ENCODE peak calls at places on chromosomes 7 and 10, in six cellular contexts. One of them, this sample, is unnamed.

GRCh38 chr10:66940950-66941349 is 15.1 kb downstream of the LRRTM3 start:
- DNase-seq in cardiac muscle cell: no peak
- DNase-seq in nephron progenitor cell: no peak
- DNase-seq in posterior cingulate gyrus: no peak
- DNase-seq in WTC11: no peak
- DNase-seq in T follicular helper cell: no peak
- DNase-seq in this sample: no peak

GRCh38 chr10:74585231-74586087 is 240.9 kb upstream of the KAT6B start:
- DNase-seq in cardiac muscle cell: peak
- DNase-seq in nephron progenitor cell: peak
- DNase-seq in posterior cingulate gyrus: no peak
- DNase-seq in WTC11: no peak
- DNase-seq in T follicular helper cell: no peak
- DNase-seq in this sample: no peak

GRCh38 chr10:87675396-87676376 is 16.0 kb downstream of the PAPSS2 start:
- DNase-seq in cardiac muscle cell: peak
- DNase-seq in nephron progenitor cell: no peak
- DNase-seq in posterior cingulate gyrus: no peak
- DNase-seq in WTC11: no peak
- DNase-seq in T follicular helper cell: no peak
- DNase-seq in this sample: no peak

GRCh38 chr10:123583639-123584418 is 82.3 kb upstream of the GPR26 start:
- DNase-seq in cardiac muscle cell: peak
- DNase-seq in nephron progenitor cell: peak
- DNase-seq in posterior cingulate gyrus: peak
- DNase-seq in WTC11: peak
- DNase-seq in T follicular helper cell: no peak
- DNase-seq in this sample: peak

GRCh38 chr7:33671521-33672262 is 233.6 kb upstream of the BMPER start:
- DNase-seq in cardiac muscle cell: no peak
- DNase-seq in nephron progenitor cell: no peak
- DNase-seq in posterior cingulate gyrus: no peak
- DNase-seq in WTC11: no peak
- DNase-seq in T follicular helper cell: no peak
- DNase-seq in this sample: no peak

GRCh38 chr7:151115836-151116418 is 29.7 kb downstream of the AGAP3 start:
- DNase-seq in cardiac muscle cell: no peak
- DNase-seq in nephron progenitor cell: no peak
- DNase-seq in posterior cingulate gyrus: no peak
- DNase-seq in WTC11: peak
- DNase-seq in T follicular helper cell: no peak
- DNase-seq in this sample: no peak

GRCh38 chr7:8499128-8499527 is 65.7 kb downstream of the NXPH1 start:
- DNase-seq in cardiac muscle cell: no peak
- DNase-seq in nephron progenitor cell: no peak
- DNase-seq in posterior cingulate gyrus: no peak
- DNase-seq in WTC11: peak
- DNase-seq in T follicular helper cell: no peak
- DNase-seq in this sample: no peak

GRCh38 chr7:44175730-44176129 is 13.5 kb downstream of the GCK start:
- DNase-seq in cardiac muscle cell: no peak
- DNase-seq in nephron progenitor cell: no peak
- DNase-seq in posterior cingulate gyrus: no peak
- DNase-seq in WTC11: no peak
- DNase-seq in T follicular helper cell: no peak
- DNase-seq in this sample: no peak

GRCh38 chr10:16884485-16884884 is 67.3 kb upstream of the RSU1 start:
- DNase-seq in cardiac muscle cell: no peak
- DNase-seq in nephron progenitor cell: no peak
- DNase-seq in posterior cingulate gyrus: no peak
- DNase-seq in WTC11: no peak
- DNase-seq in T follicular helper cell: no peak
- DNase-seq in this sample: no peak

GRCh38 chr7:23055582-23056178 is 41.8 kb upstream of the HYCC1 start:
- DNase-seq in cardiac muscle cell: peak
- DNase-seq in nephron progenitor cell: peak
- DNase-seq in posterior cingulate gyrus: no peak
- DNase-seq in WTC11: peak
- DNase-seq in T follicular helper cell: peak
- DNase-seq in this sample: peak

GRCh38 chr7:149005427-149006344 is 22.6 kb downstream of the PDIA4 start:
- DNase-seq in cardiac muscle cell: peak
- DNase-seq in nephron progenitor cell: peak
- DNase-seq in posterior cingulate gyrus: peak
- DNase-seq in WTC11: peak
- DNase-seq in T follicular helper cell: peak
- DNase-seq in this sample: no peak

GRCh38 chr10:44934416-44935200 is 23.5 kb downstream of the TMEM72 start:
- DNase-seq in cardiac muscle cell: peak
- DNase-seq in nephron progenitor cell: no peak
- DNase-seq in posterior cingulate gyrus: no peak
- DNase-seq in WTC11: no peak
- DNase-seq in T follicular helper cell: no peak
- DNase-seq in this sample: no peak

GRCh38 chr7:157014635-157015555 is 4.4 kb upstream of the MNX1 start:
- DNase-seq in cardiac muscle cell: no peak
- DNase-seq in nephron progenitor cell: no peak
- DNase-seq in posterior cingulate gyrus: no peak
- DNase-seq in WTC11: no peak
- DNase-seq in T follicular helper cell: no peak
- DNase-seq in this sample: no peak

GRCh38 chr7:99129001-99129400 is 14.9 kb downstream of the SMURF1 start:
- DNase-seq in cardiac muscle cell: no peak
- DNase-seq in nephron progenitor cell: no peak
- DNase-seq in posterior cingulate gyrus: no peak
- DNase-seq in WTC11: no peak
- DNase-seq in T follicular helper cell: no peak
- DNase-seq in this sample: no peak

GRCh38 chr10:46518028-46518725 is 38.3 kb downstream of the GPRIN2 start:
- DNase-seq in cardiac muscle cell: no peak
- DNase-seq in nephron progenitor cell: no peak
- DNase-seq in posterior cingulate gyrus: peak
- DNase-seq in WTC11: peak
- DNase-seq in T follicular helper cell: no peak
- DNase-seq in this sample: no peak

GRCh38 chr7:28180364-28181147 is at the start of gene JAZF1:
- DNase-seq in cardiac muscle cell: peak
- DNase-seq in nephron progenitor cell: peak
- DNase-seq in posterior cingulate gyrus: peak
- DNase-seq in WTC11: peak
- DNase-seq in T follicular helper cell: peak
- DNase-seq in this sample: no peak

GRCh38 chr10:119542990-119543813 is 683 bp upstream of the RGS10 start:
- DNase-seq in cardiac muscle cell: peak
- DNase-seq in nephron progenitor cell: peak
- DNase-seq in posterior cingulate gyrus: no peak
- DNase-seq in WTC11: peak
- DNase-seq in T follicular helper cell: peak
- DNase-seq in this sample: no peak

GRCh38 chr10:96416643-96417042 is 57.8 kb upstream of the OPALIN start:
- DNase-seq in cardiac muscle cell: peak
- DNase-seq in nephron progenitor cell: no peak
- DNase-seq in posterior cingulate gyrus: no peak
- DNase-seq in WTC11: no peak
- DNase-seq in T follicular helper cell: no peak
- DNase-seq in this sample: no peak

GRCh38 chr10:18144928-18145327 is 4.7 kb downstream of the CACNB2 start:
- DNase-seq in cardiac muscle cell: peak
- DNase-seq in nephron progenitor cell: no peak
- DNase-seq in posterior cingulate gyrus: no peak
- DNase-seq in WTC11: peak
- DNase-seq in T follicular helper cell: no peak
- DNase-seq in this sample: no peak

GRCh38 chr10:113108948-113109347 is 158.9 kb downstream of the TCF7L2 start:
- DNase-seq in cardiac muscle cell: no peak
- DNase-seq in nephron progenitor cell: no peak
- DNase-seq in posterior cingulate gyrus: no peak
- DNase-seq in WTC11: no peak
- DNase-seq in T follicular helper cell: no peak
- DNase-seq in this sample: no peak

GRCh38 chr7:99098824-99099498 is 44.9 kb downstream of the SMURF1 start:
- DNase-seq in cardiac muscle cell: peak
- DNase-seq in nephron progenitor cell: no peak
- DNase-seq in posterior cingulate gyrus: no peak
- DNase-seq in WTC11: no peak
- DNase-seq in T follicular helper cell: no peak
- DNase-seq in this sample: no peak

GRCh38 chr7:112140600-112140999 is 65.6 kb downstream of the DOCK4 start:
- DNase-seq in cardiac muscle cell: no peak
- DNase-seq in nephron progenitor cell: no peak
- DNase-seq in posterior cingulate gyrus: no peak
- DNase-seq in WTC11: no peak
- DNase-seq in T follicular helper cell: no peak
- DNase-seq in this sample: no peak

GRCh38 chr7:100966542-100967291 is 2.6 kb upstream of the MUC12 start:
- DNase-seq in cardiac muscle cell: no peak
- DNase-seq in nephron progenitor cell: no peak
- DNase-seq in posterior cingulate gyrus: no peak
- DNase-seq in WTC11: peak
- DNase-seq in T follicular helper cell: no peak
- DNase-seq in this sample: no peak

GRCh38 chr7:15685358-15686181 is 913 bp downstream of the MEOX2 start:
- DNase-seq in cardiac muscle cell: peak
- DNase-seq in nephron progenitor cell: peak
- DNase-seq in posterior cingulate gyrus: no peak
- DNase-seq in WTC11: peak
- DNase-seq in T follicular helper cell: no peak
- DNase-seq in this sample: no peak

GRCh38 chr7:5997210-5997808 is 11.5 kb downstream of the PMS2 start:
- DNase-seq in cardiac muscle cell: peak
- DNase-seq in nephron progenitor cell: peak
- DNase-seq in posterior cingulate gyrus: no peak
- DNase-seq in WTC11: peak
- DNase-seq in T follicular helper cell: peak
- DNase-seq in this sample: peak

GRCh38 chr10:31419394-31420063 is 100.5 kb downstream of the ZEB1 start:
- DNase-seq in cardiac muscle cell: peak
- DNase-seq in nephron progenitor cell: no peak
- DNase-seq in posterior cingulate gyrus: no peak
- DNase-seq in WTC11: no peak
- DNase-seq in T follicular helper cell: no peak
- DNase-seq in this sample: no peak

GRCh38 chr10:17787087-17787942 is 21.8 kb upstream of the MRC1 start:
- DNase-seq in cardiac muscle cell: peak
- DNase-seq in nephron progenitor cell: no peak
- DNase-seq in posterior cingulate gyrus: no peak
- DNase-seq in WTC11: no peak
- DNase-seq in T follicular helper cell: no peak
- DNase-seq in this sample: no peak

GRCh38 chr7:1193593-1194424 is 33.8 kb upstream of the ZFAND2A start:
- DNase-seq in cardiac muscle cell: peak
- DNase-seq in nephron progenitor cell: peak
- DNase-seq in posterior cingulate gyrus: peak
- DNase-seq in WTC11: peak
- DNase-seq in T follicular helper cell: no peak
- DNase-seq in this sample: peak

GRCh38 chr7:5595545-5596045 is 172.0 kb upstream of the TNRC18 start:
- DNase-seq in cardiac muscle cell: no peak
- DNase-seq in nephron progenitor cell: no peak
- DNase-seq in posterior cingulate gyrus: no peak
- DNase-seq in WTC11: no peak
- DNase-seq in T follicular helper cell: no peak
- DNase-seq in this sample: peak

GRCh38 chr10:52541082-52541481 is 227.0 kb downstream of the DKK1 start:
- DNase-seq in cardiac muscle cell: peak
- DNase-seq in nephron progenitor cell: no peak
- DNase-seq in posterior cingulate gyrus: no peak
- DNase-seq in WTC11: no peak
- DNase-seq in T follicular helper cell: no peak
- DNase-seq in this sample: no peak

GRCh38 chr7:150877545-150877944 is 25.2 kb downstream of the AOC1 start:
- DNase-seq in cardiac muscle cell: no peak
- DNase-seq in nephron progenitor cell: no peak
- DNase-seq in posterior cingulate gyrus: no peak
- DNase-seq in WTC11: no peak
- DNase-seq in T follicular helper cell: no peak
- DNase-seq in this sample: no peak